ENCODE peak calls at places on chromosomes 6 and 20, in six cellular contexts. One of them, this sample, is unnamed.

GRCh38 chr20:50788045-50788867 is 6.6 kb upstream of the BCAS4 start:
- DNase-seq in GM12878: no peak
- DNase-seq in K562: peak; percentile 70
- DNase-seq in GM12891: no peak
- DNase-seq in HepG2: peak; percentile 83
- DNase-seq in H1: no peak
- DNase-seq in this sample: no peak

GRCh38 chr20:47189060-47189459 is 167.4 kb downstream of the ZMYND8 start:
- DNase-seq in HepG2: no peak
- DNase-seq in H1: no peak
- DNase-seq in K562: no peak
- DNase-seq in GM12878: no peak
- DNase-seq in GM12891: no peak
- DNase-seq in this sample: no peak

GRCh38 chr6:117167520-117168271 is 97.7 kb upstream of the VGLL2 start:
- DNase-seq in K562: no peak
- DNase-seq in GM12891: no peak
- DNase-seq in H1: no peak
- DNase-seq in HepG2: no peak
- DNase-seq in GM12878: no peak
- DNase-seq in this sample: no peak

GRCh38 chr6:34610819-34611477 is 54.8 kb upstream of the SPDEF start:
- DNase-seq in H1: no peak
- DNase-seq in GM12878: no peak
- DNase-seq in HepG2: peak; percentile 31
- DNase-seq in K562: peak; percentile 82
- DNase-seq in GM12891: no peak
- DNase-seq in this sample: no peak

GRCh38 chr6:70221025-70221714 is 81.7 kb downstream of the COL9A1 start:
- DNase-seq in GM12878: no peak
- DNase-seq in H1: no peak
- DNase-seq in K562: peak; percentile 51
- DNase-seq in GM12891: peak; percentile 2
- DNase-seq in HepG2: peak; percentile 12
- DNase-seq in this sample: peak; percentile 2

GRCh38 chr6:17820055-17820454 is 113.3 kb upstream of the NUP153 start:
- DNase-seq in GM12878: no peak
- DNase-seq in K562: peak; percentile 92
- DNase-seq in GM12891: no peak
- DNase-seq in HepG2: peak; percentile 32
- DNase-seq in H1: no peak
- DNase-seq in this sample: no peak

GRCh38 chr6:89351632-89352328 is 742 bp downstream of the UBE2J1 start:
- DNase-seq in GM12878: no peak
- DNase-seq in K562: no peak
- DNase-seq in H1: no peak
- DNase-seq in HepG2: no peak
- DNase-seq in GM12891: no peak
- DNase-seq in this sample: no peak

GRCh38 chr6:3825331-3825831 is 23.8 kb upstream of the FAM50B start:
- DNase-seq in K562: peak; percentile 32
- DNase-seq in GM12878: no peak
- DNase-seq in H1: peak; percentile 33
- DNase-seq in GM12891: no peak
- DNase-seq in HepG2: peak; percentile 77
- DNase-seq in this sample: no peak

GRCh38 chr20:49658508-49658907 is 55.2 kb downstream of the B4GALT5 start:
- DNase-seq in H1: peak; percentile 10
- DNase-seq in HepG2: no peak
- DNase-seq in GM12878: no peak
- DNase-seq in K562: no peak
- DNase-seq in GM12891: no peak
- DNase-seq in this sample: no peak

GRCh38 chr6:42099340-42100028 is 42.9 kb downstream of the C6orf132 start:
- DNase-seq in GM12878: no peak
- DNase-seq in HepG2: peak; percentile 39
- DNase-seq in K562: peak; percentile 69
- DNase-seq in H1: no peak
- DNase-seq in GM12891: no peak
- DNase-seq in this sample: no peak

GRCh38 chr6:130740308-130740707 is 86.9 kb upstream of the SMLR1 start:
- DNase-seq in K562: no peak
- DNase-seq in HepG2: no peak
- DNase-seq in GM12891: no peak
- DNase-seq in GM12878: no peak
- DNase-seq in H1: no peak
- DNase-seq in this sample: no peak

GRCh38 chr6:46113370-46113769 is 16.4 kb upstream of the ENPP4 start:
- DNase-seq in GM12878: no peak
- DNase-seq in H1: no peak
- DNase-seq in K562: no peak
- DNase-seq in GM12891: no peak
- DNase-seq in HepG2: no peak
- DNase-seq in this sample: no peak

GRCh38 chr20:22333885-22334545 is 250.4 kb downstream of the FOXA2 start:
- DNase-seq in HepG2: peak; percentile 71
- DNase-seq in GM12878: no peak
- DNase-seq in K562: peak; percentile 63
- DNase-seq in H1: no peak
- DNase-seq in GM12891: peak; percentile 38
- DNase-seq in this sample: peak; percentile 27

DNA sequence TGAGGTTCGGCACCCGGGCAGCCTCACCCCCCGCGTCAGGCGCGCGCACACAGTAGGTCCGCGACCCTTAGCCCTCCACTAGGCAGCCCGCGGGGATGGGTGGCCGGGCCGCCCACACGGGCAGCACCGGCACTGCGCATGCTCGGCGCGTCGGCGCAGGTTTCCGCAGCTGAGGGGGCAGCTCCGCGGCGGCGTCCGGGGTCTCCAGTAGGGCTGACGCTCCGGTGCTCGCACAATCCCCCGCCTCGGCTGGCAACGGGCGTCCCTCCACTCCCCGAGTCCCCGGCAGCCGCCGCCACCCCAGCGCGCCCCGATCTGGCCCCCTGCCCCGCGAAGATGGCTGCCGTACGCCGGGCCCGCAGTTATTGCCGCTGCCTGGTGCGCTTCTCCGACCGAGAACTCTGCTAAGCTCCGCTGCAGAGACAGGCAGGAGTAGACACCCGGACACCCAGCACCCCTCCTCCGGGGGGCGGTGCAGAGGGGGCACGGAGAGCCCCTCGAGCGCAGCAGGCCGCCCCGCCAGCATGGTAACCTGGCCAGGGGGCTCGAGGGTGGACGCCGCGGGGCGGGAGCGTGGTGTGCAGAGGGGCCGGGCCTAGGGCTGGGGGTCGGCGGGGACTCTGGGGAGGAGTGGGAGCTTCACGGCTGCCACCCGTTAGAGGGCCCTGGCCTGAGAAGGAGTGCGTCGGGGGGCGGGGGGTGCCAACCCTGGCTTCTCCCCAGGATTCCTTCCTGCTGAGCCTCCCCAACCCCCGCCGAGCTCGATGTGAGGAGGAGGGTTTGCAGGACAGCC is at the start of gene FBXO9:
- DNase-seq in GM12891: peak; percentile 70
- DNase-seq in K562: peak; percentile 80
- DNase-seq in H1: no peak
- DNase-seq in GM12878: no peak
- DNase-seq in HepG2: peak; percentile 58
- DNase-seq in this sample: peak; percentile 67
- TF ChIP-seq POLR2AphosphoS5 in GM12891: peak; percentile 56
- TF ChIP-seq POLR2AphosphoS5 in K562: no peak
- TF ChIP-seq POLR2AphosphoS5 in H1: peak; percentile 61
- TF ChIP-seq POLR2AphosphoS5 in GM12878: peak; percentile 58
- TF ChIP-seq POLR2AphosphoS5 in HepG2: peak; percentile 62
- TF ChIP-seq POLR2AphosphoS5 in this sample: no peak

GRCh38 chr20:33992923-33993799 is 550 bp upstream of the RALY start:
- DNase-seq in GM12891: peak; percentile 85
- DNase-seq in H1: peak; percentile 97
- DNase-seq in HepG2: peak; percentile 100
- DNase-seq in GM12878: peak; percentile 93
- DNase-seq in K562: peak; percentile 98
- DNase-seq in this sample: peak; percentile 86

GRCh38 chr20:33994624-33994913 is 858 bp downstream of the RALY start:
- DNase-seq in K562: no peak
- DNase-seq in HepG2: no peak
- DNase-seq in H1: no peak
- DNase-seq in GM12891: no peak
- DNase-seq in GM12878: no peak
- DNase-seq in this sample: no peak

GRCh38 chr20:33995053-33995816 is 1.5 kb downstream of the RALY start:
- DNase-seq in GM12878: no peak
- DNase-seq in H1: no peak
- DNase-seq in GM12891: no peak
- DNase-seq in K562: peak; percentile 14
- DNase-seq in HepG2: no peak
- DNase-seq in this sample: no peak

GRCh38 chr20:33992145-33992922 is 1.4 kb upstream of the RALY start:
- DNase-seq in GM12891: no peak
- DNase-seq in K562: peak; percentile 26
- DNase-seq in H1: no peak
- DNase-seq in GM12878: no peak
- DNase-seq in HepG2: no peak
- DNase-seq in this sample: no peak

DNA sequence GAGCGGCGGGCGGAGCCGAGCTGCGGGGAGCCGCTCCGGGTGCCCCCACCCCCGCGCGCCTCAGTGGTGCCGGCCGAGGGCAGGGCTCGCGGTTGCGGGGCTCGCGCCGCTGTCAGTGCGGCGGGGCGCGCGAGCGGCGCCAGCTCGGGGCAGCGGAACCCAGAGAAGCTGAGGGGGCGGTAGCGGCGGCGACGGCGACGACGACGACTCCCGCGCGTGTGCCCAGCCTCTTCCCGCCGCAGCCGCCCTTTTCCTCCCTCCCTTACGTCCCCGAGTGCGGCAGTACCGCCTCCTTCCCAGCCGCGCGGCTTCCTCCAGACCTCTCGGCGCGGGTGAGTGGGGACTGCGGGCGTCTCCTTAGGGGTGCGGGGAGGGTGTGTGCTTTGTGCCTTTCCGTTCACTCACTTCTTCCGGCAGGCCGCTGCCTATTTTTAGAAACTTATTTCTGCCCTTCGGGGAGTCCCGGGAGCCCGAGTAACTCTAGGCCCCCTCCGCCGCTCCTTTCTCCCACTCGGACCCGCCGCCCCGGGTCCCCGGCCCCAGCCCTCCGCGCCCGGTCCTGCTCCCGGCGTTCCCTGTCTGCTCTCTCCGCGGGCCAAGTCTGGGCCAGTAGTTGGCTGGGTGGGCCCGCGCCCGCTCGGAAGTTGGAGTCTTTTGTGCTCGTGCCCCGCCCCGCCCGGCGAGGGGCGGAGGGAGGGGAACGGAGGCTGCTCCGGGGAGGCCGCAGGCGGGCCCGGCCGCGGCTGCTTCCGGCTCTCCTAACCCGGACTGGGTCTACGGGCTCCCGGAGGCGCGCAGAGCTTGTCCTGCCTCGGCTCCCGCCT is at the start of gene RALY:
- DNase-seq in GM12878: no peak
- DNase-seq in HepG2: peak; percentile 81
- DNase-seq in K562: peak; percentile 86
- DNase-seq in H1: peak; percentile 41
- DNase-seq in GM12891: peak; percentile 72
- DNase-seq in this sample: peak; percentile 73
- TF ChIP-seq POLR2A in GM12878: peak; percentile 98
- TF ChIP-seq POLR2A in HepG2: peak; percentile 98
- TF ChIP-seq POLR2A in K562: peak; percentile 86
- TF ChIP-seq POLR2A in H1: peak; percentile 95
- TF ChIP-seq POLR2A in GM12891: peak; percentile 92
- TF ChIP-seq POLR2A in this sample: peak; percentile 99

GRCh38 chr6:112337209-112337638 is 9.9 kb upstream of the RFPL4B start:
- DNase-seq in K562: peak; percentile 31
- DNase-seq in GM12878: no peak
- DNase-seq in GM12891: no peak
- DNase-seq in HepG2: peak; percentile 50
- DNase-seq in H1: peak; percentile 23
- DNase-seq in this sample: no peak

GRCh38 chr6:112342511-112342910 is 4.6 kb upstream of the RFPL4B start:
- DNase-seq in GM12891: no peak
- DNase-seq in K562: no peak
- DNase-seq in HepG2: no peak
- DNase-seq in GM12878: no peak
- DNase-seq in H1: no peak
- DNase-seq in this sample: no peak

GRCh38 chr6:112335736-112336135 is 11.4 kb upstream of the RFPL4B start:
- DNase-seq in GM12878: no peak
- DNase-seq in HepG2: no peak
- DNase-seq in GM12891: no peak
- DNase-seq in K562: no peak
- DNase-seq in H1: no peak
- DNase-seq in this sample: no peak

GRCh38 chr6:112343375-112343774 is 3.8 kb upstream of the RFPL4B start:
- DNase-seq in H1: no peak
- DNase-seq in GM12891: no peak
- DNase-seq in GM12878: no peak
- DNase-seq in K562: no peak
- DNase-seq in HepG2: no peak
- DNase-seq in this sample: no peak

DNA sequence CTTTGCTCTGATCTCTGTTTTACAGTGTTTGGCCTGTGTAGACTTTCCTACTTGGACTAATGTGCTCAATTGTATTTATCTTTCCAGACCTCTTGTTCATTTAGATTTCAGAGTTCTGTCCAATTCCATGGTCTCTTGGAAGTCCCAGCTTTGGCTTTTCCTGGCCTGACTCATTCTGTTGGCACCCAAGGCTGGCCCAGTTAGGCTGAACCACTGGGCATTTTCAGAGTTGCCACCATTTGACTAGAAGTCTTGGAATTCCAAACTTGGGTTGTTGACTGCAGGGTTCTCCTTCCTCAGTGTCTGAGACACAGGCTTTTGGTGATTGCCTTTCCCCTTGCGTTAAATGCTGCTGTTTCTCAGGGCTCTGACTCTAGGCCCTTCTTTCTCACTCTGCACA is 8.8 kb upstream of the RFPL4B start:
- DNase-seq in K562: no peak
- DNase-seq in HepG2: no peak
- DNase-seq in GM12878: no peak
- DNase-seq in GM12891: no peak
- DNase-seq in H1: no peak
- DNase-seq in this sample: no peak
- TF ChIP-seq TAF1 in K562: no peak
- TF ChIP-seq TAF1 in HepG2: no peak
- TF ChIP-seq TAF1 in GM12878: no peak
- TF ChIP-seq TAF1 in GM12891: no peak
- TF ChIP-seq TAF1 in H1: no peak
- TF ChIP-seq TAF1 in this sample: no peak

DNA sequence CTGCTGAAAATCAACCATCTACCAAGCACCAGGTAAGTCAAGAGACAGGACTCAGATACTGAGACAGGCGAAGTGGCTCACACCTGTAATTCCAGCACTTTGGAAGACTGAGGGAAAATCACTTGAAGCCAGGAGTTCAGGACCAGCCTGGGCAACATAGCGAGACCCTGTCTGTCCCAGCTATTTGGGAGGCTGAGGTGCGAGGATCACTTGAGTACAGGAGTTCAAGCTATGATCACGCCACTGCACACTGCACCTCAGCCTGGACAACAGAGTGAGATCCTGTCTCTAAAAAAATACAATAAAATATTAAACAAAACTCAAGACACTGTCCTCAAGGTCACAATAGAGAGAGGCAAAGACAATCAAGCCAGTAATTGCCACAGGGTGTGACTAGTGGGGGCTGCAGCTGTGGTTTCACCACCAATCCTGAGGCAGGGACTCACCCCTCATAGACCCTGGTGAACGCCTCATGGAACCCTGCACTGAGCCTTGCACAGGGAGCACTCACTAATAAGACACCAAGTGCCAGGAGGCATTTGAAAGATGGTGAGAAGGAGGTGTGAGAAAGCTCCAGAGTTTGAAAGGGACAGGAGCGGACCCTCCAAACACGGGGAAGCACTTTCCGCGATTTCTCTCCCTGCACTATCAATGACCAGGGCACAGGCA is 1.7 kb downstream of the SNHG17 start:
- DNase-seq in GM12891: no peak
- DNase-seq in H1: no peak
- DNase-seq in K562: no peak
- DNase-seq in GM12878: no peak
- DNase-seq in HepG2: no peak
- DNase-seq in this sample: no peak
- TF ChIP-seq POLR2AphosphoS5 in GM12891: no peak
- TF ChIP-seq POLR2AphosphoS5 in H1: no peak
- TF ChIP-seq POLR2AphosphoS5 in K562: no peak
- TF ChIP-seq POLR2AphosphoS5 in GM12878: no peak
- TF ChIP-seq POLR2AphosphoS5 in HepG2: no peak
- TF ChIP-seq POLR2AphosphoS5 in this sample: no peak